ENCODE peak calls at places on chromosomes 11 and 22, in ten cellular contexts. One of them, this sample, is unnamed.

GRCh38 chr11:73143126-73143838 is 1.2 kb upstream of the FCHSD2 start:
- DNase-seq in Panc1: no peak
- DNase-seq in spleen: no peak
- DNase-seq in prostate gland: no peak
- DNase-seq in breast epithelium: no peak
- DNase-seq in stomach: no peak
- DNase-seq in sigmoid colon: no peak
- DNase-seq in endothelial cell of umbilical vein: peak; percentile 57
- DNase-seq in K562: peak; percentile 56
- DNase-seq in transverse colon: no peak
- DNase-seq in this sample: no peak

GRCh38 chr22:50602338-50602700 is 1.7 kb downstream of the MAPK8IP2 start:
- DNase-seq in stomach: no peak
- DNase-seq in sigmoid colon: no peak
- DNase-seq in breast epithelium: no peak
- DNase-seq in prostate gland: no peak
- DNase-seq in endothelial cell of umbilical vein: no peak
- DNase-seq in spleen: no peak
- DNase-seq in K562: no peak
- DNase-seq in Panc1: no peak
- DNase-seq in transverse colon: no peak
- DNase-seq in this sample: no peak

GRCh38 chr11:76524461-76524860 is 79.6 kb downstream of the EMSY start:
- DNase-seq in prostate gland: no peak
- DNase-seq in sigmoid colon: no peak
- DNase-seq in spleen: no peak
- DNase-seq in stomach: no peak
- DNase-seq in transverse colon: no peak
- DNase-seq in Panc1: no peak
- DNase-seq in breast epithelium: no peak
- DNase-seq in K562: no peak
- DNase-seq in endothelial cell of umbilical vein: no peak
- DNase-seq in this sample: no peak

GRCh38 chr11:78336877-78337553 is 80.6 kb downstream of the GAB2 start:
- DNase-seq in endothelial cell of umbilical vein: peak; percentile 36
- DNase-seq in prostate gland: no peak
- DNase-seq in sigmoid colon: no peak
- DNase-seq in breast epithelium: no peak
- DNase-seq in K562: no peak
- DNase-seq in stomach: no peak
- DNase-seq in Panc1: no peak
- DNase-seq in transverse colon: no peak
- DNase-seq in spleen: no peak
- DNase-seq in this sample: no peak

GRCh38 chr22:17113600-17113999 is 7.6 kb downstream of the TMEM121B start:
- DNase-seq in spleen: peak; percentile 64
- DNase-seq in prostate gland: no peak
- DNase-seq in endothelial cell of umbilical vein: no peak
- DNase-seq in transverse colon: no peak
- DNase-seq in K562: no peak
- DNase-seq in stomach: no peak
- DNase-seq in breast epithelium: no peak
- DNase-seq in sigmoid colon: peak; percentile 49
- DNase-seq in Panc1: no peak
- DNase-seq in this sample: no peak

GRCh38 chr11:19087658-19088057 is 27.1 kb upstream of the MRGPRX2 start:
- DNase-seq in endothelial cell of umbilical vein: peak; percentile 97
- DNase-seq in spleen: no peak
- DNase-seq in Panc1: no peak
- DNase-seq in K562: no peak
- DNase-seq in breast epithelium: no peak
- DNase-seq in prostate gland: no peak
- DNase-seq in transverse colon: no peak
- DNase-seq in sigmoid colon: no peak
- DNase-seq in stomach: no peak
- DNase-seq in this sample: no peak

GRCh38 chr11:86182976-86183584 is 61.5 kb upstream of the EED start:
- DNase-seq in sigmoid colon: no peak
- DNase-seq in stomach: peak; percentile 74
- DNase-seq in breast epithelium: no peak
- DNase-seq in prostate gland: no peak
- DNase-seq in K562: peak; percentile 82
- DNase-seq in transverse colon: peak; percentile 80
- DNase-seq in endothelial cell of umbilical vein: no peak
- DNase-seq in Panc1: no peak
- DNase-seq in spleen: no peak
- DNase-seq in this sample: no peak

GRCh38 chr11:34738237-34738636 is 117.3 kb downstream of the EHF start:
- DNase-seq in stomach: no peak
- DNase-seq in endothelial cell of umbilical vein: no peak
- DNase-seq in Panc1: no peak
- DNase-seq in transverse colon: no peak
- DNase-seq in K562: no peak
- DNase-seq in sigmoid colon: no peak
- DNase-seq in spleen: no peak
- DNase-seq in prostate gland: no peak
- DNase-seq in breast epithelium: no peak
- DNase-seq in this sample: no peak

GRCh38 chr11:103488021-103488420 is 378.8 kb downstream of the DYNC2H1 start:
- DNase-seq in stomach: no peak
- DNase-seq in prostate gland: no peak
- DNase-seq in K562: no peak
- DNase-seq in breast epithelium: no peak
- DNase-seq in sigmoid colon: no peak
- DNase-seq in Panc1: no peak
- DNase-seq in endothelial cell of umbilical vein: no peak
- DNase-seq in transverse colon: no peak
- DNase-seq in spleen: no peak
- DNase-seq in this sample: no peak

GRCh38 chr11:47004595-47005033 is 68.1 kb downstream of the CSTPP1 start:
- DNase-seq in stomach: peak; percentile 81
- DNase-seq in endothelial cell of umbilical vein: peak; percentile 72
- DNase-seq in Panc1: no peak
- DNase-seq in breast epithelium: peak; percentile 84
- DNase-seq in spleen: no peak
- DNase-seq in K562: peak; percentile 16
- DNase-seq in prostate gland: peak; percentile 82
- DNase-seq in transverse colon: peak; percentile 71
- DNase-seq in sigmoid colon: peak; percentile 97
- DNase-seq in this sample: peak; percentile 83

GRCh38 chr11:115409116-115409663 is 95.0 kb downstream of the CADM1 start:
- DNase-seq in endothelial cell of umbilical vein: no peak
- DNase-seq in sigmoid colon: no peak
- DNase-seq in spleen: no peak
- DNase-seq in breast epithelium: no peak
- DNase-seq in transverse colon: no peak
- DNase-seq in prostate gland: no peak
- DNase-seq in Panc1: no peak
- DNase-seq in K562: no peak
- DNase-seq in stomach: no peak
- DNase-seq in this sample: no peak

GRCh38 chr11:57662893-57663292 is 5.0 kb upstream of the ZDHHC5 start:
- DNase-seq in stomach: no peak
- DNase-seq in breast epithelium: no peak
- DNase-seq in prostate gland: no peak
- DNase-seq in sigmoid colon: no peak
- DNase-seq in K562: no peak
- DNase-seq in Panc1: no peak
- DNase-seq in transverse colon: no peak
- DNase-seq in spleen: no peak
- DNase-seq in endothelial cell of umbilical vein: no peak
- DNase-seq in this sample: no peak

GRCh38 chr11:1176224-1177019 is 18.7 kb downstream of the MUC5AC start:
- DNase-seq in Panc1: no peak
- DNase-seq in transverse colon: no peak
- DNase-seq in breast epithelium: no peak
- DNase-seq in spleen: no peak
- DNase-seq in stomach: no peak
- DNase-seq in endothelial cell of umbilical vein: no peak
- DNase-seq in sigmoid colon: no peak
- DNase-seq in prostate gland: no peak
- DNase-seq in K562: no peak
- DNase-seq in this sample: no peak
- H3K9me3 ChIP-seq in Panc1: no peaks in the 10 kb centered on the region
- H3K9me3 ChIP-seq in transverse colon: no peaks in the 10 kb centered on the region
- H3K9me3 ChIP-seq in breast epithelium: no peaks in the 10 kb centered on the region
- H3K9me3 ChIP-seq in spleen: no peaks in the 10 kb centered on the region
- H3K9me3 ChIP-seq in stomach: no peaks in the 10 kb centered on the region
- H3K9me3 ChIP-seq in endothelial cell of umbilical vein: no peaks in the 10 kb centered on the region
- H3K9me3 ChIP-seq in sigmoid colon: no peaks in the 10 kb centered on the region
- H3K9me3 ChIP-seq in prostate gland: no peaks in the 10 kb centered on the region
- H3K9me3 ChIP-seq in K562: peaks cover 2% of the 10 kb centered on the region
- H3K9me3 ChIP-seq in this sample: no peaks in the 10 kb centered on the region

GRCh38 chr11:101913631-101914030 is 1.2 kb upstream of the CEP126 start:
- DNase-seq in endothelial cell of umbilical vein: no peak
- DNase-seq in spleen: no peak
- DNase-seq in stomach: no peak
- DNase-seq in Panc1: no peak
- DNase-seq in K562: no peak
- DNase-seq in sigmoid colon: no peak
- DNase-seq in transverse colon: no peak
- DNase-seq in prostate gland: no peak
- DNase-seq in breast epithelium: no peak
- DNase-seq in this sample: no peak

GRCh38 chr11:101915811-101916291 is 471 bp downstream of the ANGPTL5 start:
- DNase-seq in stomach: no peak
- DNase-seq in K562: no peak
- DNase-seq in spleen: no peak
- DNase-seq in breast epithelium: no peak
- DNase-seq in endothelial cell of umbilical vein: peak; percentile 79
- DNase-seq in prostate gland: no peak
- DNase-seq in sigmoid colon: no peak
- DNase-seq in transverse colon: no peak
- DNase-seq in Panc1: peak; percentile 41
- DNase-seq in this sample: no peak

GRCh38 chr11:101912823-101913284 is 2.0 kb upstream of the CEP126 start:
- DNase-seq in breast epithelium: no peak
- DNase-seq in sigmoid colon: no peak
- DNase-seq in endothelial cell of umbilical vein: peak; percentile 97
- DNase-seq in prostate gland: no peak
- DNase-seq in stomach: no peak
- DNase-seq in spleen: no peak
- DNase-seq in K562: no peak
- DNase-seq in Panc1: peak; percentile 20
- DNase-seq in transverse colon: no peak
- DNase-seq in this sample: no peak

GRCh38 chr11:101914737-101915426 is at the start of gene CEP126:
- DNase-seq in prostate gland: peak; percentile 89
- DNase-seq in K562: peak; percentile 84
- DNase-seq in stomach: peak; percentile 93
- DNase-seq in spleen: peak; percentile 97
- DNase-seq in Panc1: peak; percentile 81
- DNase-seq in endothelial cell of umbilical vein: peak; percentile 99
- DNase-seq in transverse colon: peak; percentile 95
- DNase-seq in breast epithelium: peak; percentile 88
- DNase-seq in sigmoid colon: peak; percentile 97
- DNase-seq in this sample: peak; percentile 97

DNA sequence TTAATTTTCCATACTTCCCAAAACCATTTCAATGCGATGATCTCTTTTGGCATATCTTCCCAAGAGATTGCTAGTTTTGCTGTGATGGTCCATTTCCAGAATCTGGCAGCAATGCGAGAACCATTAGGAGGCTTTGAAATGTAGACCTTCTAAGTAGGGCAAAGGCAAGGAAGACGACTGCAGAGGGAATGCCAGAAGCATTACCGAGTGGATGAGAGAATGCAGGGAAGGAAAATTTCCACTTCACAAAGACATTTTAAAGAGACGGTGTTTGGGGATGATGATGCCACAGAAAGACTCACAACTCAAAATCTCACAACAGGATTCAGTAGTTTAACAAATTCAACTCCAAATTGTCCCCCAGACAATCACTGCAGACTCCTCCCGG is 467 bp upstream of the CEP126 start:
- DNase-seq in endothelial cell of umbilical vein: no peak
- DNase-seq in stomach: no peak
- DNase-seq in transverse colon: no peak
- DNase-seq in Panc1: no peak
- DNase-seq in sigmoid colon: no peak
- DNase-seq in breast epithelium: no peak
- DNase-seq in prostate gland: no peak
- DNase-seq in K562: no peak
- DNase-seq in spleen: no peak
- DNase-seq in this sample: no peak
- TF ChIP-seq POLR2AphosphoS5 in endothelial cell of umbilical vein: no peak
- TF ChIP-seq POLR2AphosphoS5 in stomach: no peak
- TF ChIP-seq POLR2AphosphoS5 in transverse colon: no peak
- TF ChIP-seq POLR2AphosphoS5 in Panc1: no peak
- TF ChIP-seq POLR2AphosphoS5 in sigmoid colon: no peak
- TF ChIP-seq POLR2AphosphoS5 in breast epithelium: no peak
- TF ChIP-seq POLR2AphosphoS5 in prostate gland: no peak
- TF ChIP-seq POLR2AphosphoS5 in K562: no peak
- TF ChIP-seq POLR2AphosphoS5 in spleen: no peak
- TF ChIP-seq POLR2AphosphoS5 in this sample: no peak

GRCh38 chr22:49047461-49047860 is 780.2 kb downstream of the BRD1 start:
- DNase-seq in sigmoid colon: no peak
- DNase-seq in stomach: no peak
- DNase-seq in transverse colon: no peak
- DNase-seq in prostate gland: no peak
- DNase-seq in spleen: no peak
- DNase-seq in K562: no peak
- DNase-seq in Panc1: no peak
- DNase-seq in endothelial cell of umbilical vein: no peak
- DNase-seq in breast epithelium: no peak
- DNase-seq in this sample: peak; percentile 3
- H3K9me3 ChIP-seq in sigmoid colon: no peaks in the 10 kb centered on the region
- H3K9me3 ChIP-seq in stomach: no peaks in the 10 kb centered on the region
- H3K9me3 ChIP-seq in transverse colon: no peaks in the 10 kb centered on the region
- H3K9me3 ChIP-seq in prostate gland: no peaks in the 10 kb centered on the region
- H3K9me3 ChIP-seq in spleen: no peaks in the 10 kb centered on the region
- H3K9me3 ChIP-seq in K562: no peaks in the 10 kb centered on the region
- H3K9me3 ChIP-seq in Panc1: no peaks in the 10 kb centered on the region
- H3K9me3 ChIP-seq in endothelial cell of umbilical vein: no peaks in the 10 kb centered on the region
- H3K9me3 ChIP-seq in breast epithelium: no peaks in the 10 kb centered on the region
- H3K9me3 ChIP-seq in this sample: no peaks in the 10 kb centered on the region

GRCh38 chr11:112085822-112086421 is 634 bp downstream of the TIMM8B start:
- DNase-seq in Panc1: peak; percentile 28
- DNase-seq in sigmoid colon: no peak
- DNase-seq in endothelial cell of umbilical vein: no peak
- DNase-seq in stomach: no peak
- DNase-seq in prostate gland: peak; percentile 6
- DNase-seq in breast epithelium: no peak
- DNase-seq in transverse colon: peak; percentile 37
- DNase-seq in spleen: peak; percentile 79
- DNase-seq in K562: peak; percentile 33
- DNase-seq in this sample: no peak

GRCh38 chr11:112086422-112087191 is at the start of the genes SDHD and TIMM8B:
- DNase-seq in sigmoid colon: peak; percentile 98
- DNase-seq in stomach: peak; percentile 95
- DNase-seq in endothelial cell of umbilical vein: peak; percentile 98
- DNase-seq in prostate gland: peak; percentile 93
- DNase-seq in spleen: peak; percentile 97
- DNase-seq in breast epithelium: peak; percentile 96
- DNase-seq in Panc1: peak; percentile 92
- DNase-seq in K562: peak; percentile 93
- DNase-seq in transverse colon: peak; percentile 96
- DNase-seq in this sample: peak; percentile 98

GRCh38 chr11:112087212-112087611 is 539 bp downstream of the SDHD start:
- DNase-seq in prostate gland: no peak
- DNase-seq in sigmoid colon: no peak
- DNase-seq in stomach: no peak
- DNase-seq in Panc1: no peak
- DNase-seq in K562: no peak
- DNase-seq in breast epithelium: no peak
- DNase-seq in transverse colon: no peak
- DNase-seq in spleen: no peak
- DNase-seq in endothelial cell of umbilical vein: no peak
- DNase-seq in this sample: no peak

GRCh38 chr11:112082729-112083128 is 3.8 kb downstream of the TIMM8B start:
- DNase-seq in prostate gland: no peak
- DNase-seq in spleen: no peak
- DNase-seq in stomach: no peak
- DNase-seq in transverse colon: no peak
- DNase-seq in breast epithelium: no peak
- DNase-seq in endothelial cell of umbilical vein: no peak
- DNase-seq in sigmoid colon: no peak
- DNase-seq in Panc1: peak; percentile 82
- DNase-seq in K562: no peak
- DNase-seq in this sample: no peak
- TF ChIP-seq POLR2AphosphoS5 in prostate gland: no peak
- TF ChIP-seq POLR2AphosphoS5 in spleen: no peak
- TF ChIP-seq POLR2AphosphoS5 in stomach: no peak
- TF ChIP-seq POLR2AphosphoS5 in transverse colon: no peak
- TF ChIP-seq POLR2AphosphoS5 in breast epithelium: no peak
- TF ChIP-seq POLR2AphosphoS5 in endothelial cell of umbilical vein: no peak
- TF ChIP-seq POLR2AphosphoS5 in sigmoid colon: no peak
- TF ChIP-seq POLR2AphosphoS5 in Panc1: peak; percentile 66
- TF ChIP-seq POLR2AphosphoS5 in K562: no peak
- TF ChIP-seq POLR2AphosphoS5 in this sample: no peak

This sample was measured in suprapubic skin.